ENCODE peak calls at places on chromosomes 7 and 10, in six cellular contexts. K, S, Y, G, C and V are unnamed samples.

GRCh38 chr7:131107343-131108211 is 220.1 kb upstream of the MKLN1 start:
- DNase-seq in K (peak), S (no peak), Y (no peak), G (peak), C (peak), V (peak)

GRCh38 chr7:20053334-20054104 is 163.7 kb downstream of the MACC1 start:
- DNase-seq in K (no peak), S (no peak), Y (no peak), G (no peak), C (no peak), V (no peak)

GRCh38 chr7:26588511-26588910 is 275.9 kb downstream of the SKAP2 start:
- DNase-seq in K (no peak), S (no peak), Y (no peak), G (no peak), C (no peak), V (no peak)

GRCh38 chr7:82732677-82733076 is 289.1 kb upstream of the CACNA2D1 start:
- DNase-seq in K (no peak), S (no peak), Y (no peak), G (no peak), C (no peak), V (no peak)

GRCh38 chr10:125775491-125776106 is at the start of gene MMP21:
- DNase-seq in K (no peak), S (no peak), Y (no peak), G (no peak), C (no peak), V (no peak)

GRCh38 chr10:44310762-44311562 is 73.9 kb downstream of the CXCL12 start:
- DNase-seq in K (peak), S (peak), Y (no peak), G (no peak), C (peak), V (peak)

GRCh38 chr10:101935431-101935830 is 91.8 kb upstream of the KCNIP2 start:
- DNase-seq in K (no peak), S (no peak), Y (no peak), G (no peak), C (no peak), V (no peak)

GRCh38 chr7:100929811-100930174 is 19.5 kb upstream of the MUC3A start:
- DNase-seq in K (no peak), S (no peak), Y (no peak), G (no peak), C (no peak), V (no peak)

GRCh38 chr7:55527314-55527713 is 45.0 kb downstream of the VOPP1 start:
- DNase-seq in K (no peak), S (no peak), Y (no peak), G (no peak), C (no peak), V (no peak)

GRCh38 chr10:102450374-102451104 is 804 bp downstream of the C10orf95 start:
- DNase-seq in K (peak), S (no peak), Y (peak), G (peak), C (peak), V (peak)

GRCh38 chr7:17986826-17987225 is 40.8 kb downstream of the PRPS1L1 start:
- DNase-seq in K (no peak), S (no peak), Y (no peak), G (no peak), C (no peak), V (no peak)

GRCh38 chr10:3881622-3882021 is 96.6 kb upstream of the KLF6 start:
- DNase-seq in K (no peak), S (no peak), Y (no peak), G (no peak), C (no peak), V (no peak)

GRCh38 chr7:101916876-101917275 is 99.5 kb downstream of the CUX1 start:
- DNase-seq in K (no peak), S (no peak), Y (no peak), G (no peak), C (no peak), V (no peak)

GRCh38 chr7:2006921-2007381 is 225.8 kb downstream of the MAD1L1 start:
- DNase-seq in K (no peak), S (no peak), Y (no peak), G (no peak), C (no peak), V (no peak)

GRCh38 chr10:132496360-132497082 is 41.1 kb upstream of the INPP5A start:
- DNase-seq in K (no peak), S (no peak), Y (no peak), G (no peak), C (no peak), V (no peak)

GRCh38 chr10:74637685-74638084 is 188.7 kb upstream of the KAT6B start:
- DNase-seq in K (no peak), S (no peak), Y (no peak), G (no peak), C (no peak), V (no peak)

GRCh38 chr7:14195896-14196295 is 206.4 kb upstream of the ETV1 start:
- DNase-seq in K (no peak), S (no peak), Y (no peak), G (no peak), C (no peak), V (no peak)

GRCh38 chr7:143003393-143004051 is 23.4 kb downstream of the OR9A2 start:
- DNase-seq in K (peak), S (no peak), Y (peak), G (peak), C (peak), V (peak)

GRCh38 chr7:29561271-29561670 is 2.4 kb upstream of the PRR15 start:
- DNase-seq in K (no peak), S (no peak), Y (no peak), G (no peak), C (no peak), V (no peak)

GRCh38 chr7:36129048-36129534 is 24.0 kb upstream of the EEPD1 start:
- DNase-seq in K (no peak), S (no peak), Y (no peak), G (peak), C (no peak), V (no peak)

GRCh38 chr10:33843379-33843778 is 508.9 kb upstream of the NRP1 start:
- DNase-seq in K (no peak), S (no peak), Y (no peak), G (no peak), C (no peak), V (no peak)

GRCh38 chr7:121328508-121329459 is at the start of gene WNT16:
- DNase-seq in K (peak), S (no peak), Y (no peak), G (no peak), C (peak), V (no peak)

GRCh38 chr7:91609525-91609924 is 271.0 kb downstream of the MTERF1 start:
- DNase-seq in K (no peak), S (no peak), Y (no peak), G (no peak), C (no peak), V (no peak)

GRCh38 chr7:101972627-101973026 is 155.2 kb downstream of the CUX1 start:
- DNase-seq in K (no peak), S (no peak), Y (no peak), G (no peak), C (no peak), V (no peak)

GRCh38 chr7:72283309-72283708 is 128.8 kb downstream of the CALN1 start:
- DNase-seq in K (no peak), S (no peak), Y (no peak), G (no peak), C (no peak), V (no peak)

GRCh38 chr10:97151307-97151914 is 34.3 kb downstream of the SLIT1 start:
- DNase-seq in K (no peak), S (no peak), Y (no peak), G (no peak), C (no peak), V (no peak)

GRCh38 chr10:97150191-97150590 is 35.6 kb downstream of the SLIT1 start:
- DNase-seq in K (no peak), S (no peak), Y (no peak), G (no peak), C (no peak), V (no peak)

GRCh38 chr10:97150616-97151015 is 35.1 kb downstream of the SLIT1 start:
- DNase-seq in K (no peak), S (no peak), Y (no peak), G (no peak), C (no peak), V (no peak)

GRCh38 chr10:97153276-97153850 is 32.4 kb downstream of the SLIT1 start:
- DNase-seq in K (no peak), S (no peak), Y (no peak), G (no peak), C (no peak), V (no peak)

DNA sequence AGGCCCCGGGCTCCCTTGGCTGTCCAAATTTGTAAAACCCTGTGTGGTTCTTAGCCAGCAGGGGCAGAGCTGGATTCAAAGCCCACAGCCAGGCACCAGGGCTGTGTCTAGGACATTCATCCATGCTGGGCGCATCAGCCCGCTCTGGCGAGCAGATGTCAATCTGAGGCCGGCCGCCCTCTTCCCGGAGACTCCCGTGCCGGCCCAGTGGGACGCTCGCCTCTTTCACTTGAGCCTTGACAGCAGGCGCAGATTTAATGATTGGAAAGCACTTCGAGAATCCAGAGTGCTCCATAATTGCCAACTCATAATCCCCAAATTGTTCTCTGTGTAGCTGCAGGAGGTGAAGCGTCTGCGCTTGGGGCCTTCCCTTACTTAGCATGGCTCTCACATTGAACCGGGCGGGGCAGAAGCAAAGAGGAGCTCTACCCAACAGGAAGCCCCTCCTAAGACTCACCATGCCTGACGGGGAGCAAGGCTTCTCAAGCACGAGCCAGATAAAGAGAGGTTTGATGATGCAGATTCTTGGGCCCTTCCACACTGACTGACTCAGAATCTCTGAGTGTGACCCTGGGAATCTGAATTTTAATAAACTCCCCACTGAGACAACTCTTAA is 36.6 kb downstream of the SLIT1 start:
- DNase-seq in K (no peak), S (no peak), Y (no peak), G (no peak), C (no peak), V (no peak)
- TF ChIP-seq TAF1 in K (no peak), S (no peak), Y (no peak), G (no peak), C (no peak), V (no peak)

GRCh38 chr10:85008493-85009181 is 680.2 kb downstream of the CCSER2 start:
- DNase-seq in K (no peak), S (no peak), Y (no peak), G (no peak), C (no peak), V (no peak)
- TF ChIP-seq POLR2AphosphoS5 in K (no peak), S (no peak), Y (no peak), G (no peak), C (no peak), V (no peak)

DNA sequence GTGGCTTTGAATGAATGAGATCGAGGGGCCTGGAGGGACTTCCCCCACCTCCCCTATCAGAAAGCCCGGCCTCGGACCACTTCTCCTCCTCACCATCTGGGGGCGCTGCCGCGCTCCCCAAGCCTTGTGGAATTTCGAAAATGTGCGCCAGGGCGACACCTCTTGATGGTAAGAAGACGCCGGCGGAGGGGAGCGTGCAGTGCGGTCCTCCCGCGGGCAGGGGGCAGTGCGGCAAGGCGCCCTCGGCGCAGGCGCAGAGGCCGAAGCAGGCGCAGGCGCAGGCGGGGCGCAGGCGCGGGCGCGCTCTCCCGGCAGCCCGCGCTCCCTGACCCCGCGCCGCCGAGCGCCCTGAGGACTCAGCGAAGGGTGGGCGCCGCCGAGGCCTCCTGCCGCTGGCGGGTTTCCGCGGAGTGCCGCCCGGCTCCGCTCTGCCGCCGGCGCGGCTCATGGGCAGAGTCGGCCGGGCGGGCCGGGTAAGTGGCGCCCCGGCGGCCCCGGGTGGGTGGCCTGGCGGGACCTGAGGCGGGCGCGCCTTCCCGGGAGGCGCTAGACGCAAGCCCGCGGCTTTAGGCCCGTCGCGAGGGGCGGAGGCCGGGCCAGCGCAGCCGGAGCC is at the start of gene RBM17:
- DNase-seq in K (peak), S (peak), Y (peak), G (peak), C (peak), V (peak)
- TF ChIP-seq POLR2A in K (peak), S (no peak), Y (peak), G (peak), C (no peak), V (peak)

GRCh38 chr7:129780257-129781127 is 169.0 kb downstream of the NRF1 start:
- DNase-seq in K (peak), S (peak), Y (no peak), G (peak), C (peak), V (peak)
- TF ChIP-seq TAF1 in K (no peak), S (peak), Y (no peak), G (no peak), C (no peak), V (no peak)

GRCh38 chr7:141185369-141185967 is 111.6 kb downstream of the TMEM178B start:
- DNase-seq in K (no peak), S (no peak), Y (no peak), G (no peak), C (no peak), V (no peak)

GRCh38 chr7:141189231-141189630 is 115.4 kb downstream of the TMEM178B start:
- DNase-seq in K (no peak), S (no peak), Y (no peak), G (no peak), C (no peak), V (no peak)

GRCh38 chr7:141190467-141190866 is 116.6 kb downstream of the TMEM178B start:
- DNase-seq in K (no peak), S (no peak), Y (no peak), G (no peak), C (no peak), V (no peak)

GRCh38 chr7:141181812-141182211 is 107.9 kb downstream of the TMEM178B start:
- DNase-seq in K (no peak), S (no peak), Y (no peak), G (no peak), C (no peak), V (no peak)

GRCh38 chr7:141184532-141185190 is 110.8 kb downstream of the TMEM178B start:
- DNase-seq in K (no peak), S (no peak), Y (peak), G (no peak), C (no peak), V (no peak)
- TF ChIP-seq POLR2AphosphoS5 in K (no peak), S (no peak), Y (no peak), G (no peak), C (no peak), V (no peak)

GRCh38 chr7:151711906-151712771 is 164.8 kb downstream of the PRKAG2 start:
- DNase-seq in K (no peak), S (no peak), Y (no peak), G (no peak), C (no peak), V (no peak)
- TF ChIP-seq POLR2A in K (no peak), S (no peak), Y (no peak), G (no peak), C (no peak), V (no peak)

DNA sequence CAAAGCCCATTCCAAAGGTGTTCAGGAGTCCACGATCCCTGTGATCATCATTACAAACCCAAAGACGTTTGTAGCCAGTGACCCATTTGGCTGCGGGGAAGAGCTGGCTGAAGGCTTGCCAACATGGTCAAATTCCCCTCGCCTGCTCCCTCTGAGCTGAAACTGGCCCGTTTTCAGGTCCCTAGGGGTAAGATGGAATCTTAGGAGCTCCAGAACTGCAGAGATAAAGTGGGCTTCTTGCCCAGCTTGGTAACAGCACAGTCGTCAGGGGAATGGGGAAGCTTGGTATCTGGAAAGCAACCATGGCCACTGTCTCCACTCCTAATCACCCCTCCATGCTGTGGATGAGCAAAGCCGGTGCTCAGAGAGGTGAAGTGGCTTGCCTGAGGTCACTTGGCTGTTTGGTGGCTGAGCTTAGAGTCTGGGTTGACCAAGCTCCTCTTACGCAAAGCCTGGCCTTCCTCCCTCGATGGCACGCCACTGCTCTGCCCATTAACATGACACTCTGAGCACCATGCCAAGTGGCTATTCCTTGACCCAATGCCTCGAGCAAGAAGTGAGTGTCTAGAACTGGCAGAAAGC is 155.5 kb downstream of the NEURL1 start:
- DNase-seq in K (no peak), S (no peak), Y (no peak), G (no peak), C (no peak), V (no peak)
- TF ChIP-seq TAF1 in K (no peak), S (no peak), Y (no peak), G (no peak), C (no peak), V (no peak)

DNA sequence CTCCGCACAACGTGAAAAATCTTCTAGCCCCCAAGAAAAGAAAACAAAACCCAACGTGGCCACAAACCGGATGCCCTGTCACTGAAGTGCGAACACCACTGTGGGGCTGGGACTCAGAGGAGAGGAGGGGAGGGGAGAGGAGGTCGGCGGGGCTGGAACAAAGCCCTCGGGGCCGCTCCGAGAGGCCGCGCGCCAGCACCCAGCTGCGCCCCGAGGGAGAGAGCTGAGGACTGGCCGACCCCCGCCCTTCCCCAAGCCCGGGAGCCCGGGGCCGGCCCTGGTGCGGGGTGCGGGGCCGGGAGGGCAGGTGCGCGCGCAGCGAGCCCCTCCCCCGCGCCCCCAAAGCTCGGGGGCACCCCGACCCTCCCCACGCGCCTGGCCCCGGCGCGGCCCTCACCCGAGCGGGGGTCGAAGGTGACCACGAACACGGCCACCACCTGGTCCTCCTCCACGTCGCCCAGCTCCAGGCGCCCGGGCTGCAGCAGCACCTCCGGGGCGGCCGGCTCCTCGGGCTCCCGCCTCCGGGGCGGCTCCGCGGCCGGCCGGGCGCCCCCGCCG is 398 bp downstream of the DENND11 start:
- DNase-seq in K (peak), S (no peak), Y (peak), G (no peak), C (peak), V (peak)
- TF ChIP-seq POLR2AphosphoS5 in K (no peak), S (no peak), Y (peak), G (no peak), C (no peak), V (no peak)

GRCh38 chr7:70036695-70037094 is 438.4 kb downstream of the AUTS2 start:
- DNase-seq in K (no peak), S (no peak), Y (no peak), G (no peak), C (no peak), V (no peak)
- TF ChIP-seq POLR2A in K (no peak), S (no peak), Y (no peak), G (no peak), C (no peak), V (no peak)

GRCh38 chr7:151608031-151608551 is 88.4 kb upstream of the RHEB start:
- DNase-seq in K (no peak), S (no peak), Y (no peak), G (no peak), C (no peak), V (no peak)
- TF ChIP-seq TAF1 in K (no peak), S (no peak), Y (no peak), G (no peak), C (no peak), V (no peak)